ENCODE peak calls at places on chromosome 13, in ten cellular contexts. One of them, this sample, is unnamed.

GRCh38 chr13:26560456-26560855 is 3.0 kb downstream of the WASF3 start:
- DNase-seq in HS-27A: no peak
- DNase-seq in NCI-H2081: no peak
- DNase-seq in mesenteric fat pad: no peak
- DNase-seq in EH: no peak
- DNase-seq in thoracic aorta: no peak
- DNase-seq in cardiac muscle cell: no peak
- DNase-seq in activated CD4-positive, alpha-beta T cell treated with anti-CD3 and anti-CD28 coated beads, Interleukin-2, amount 10 ng/mL, durations not matched to agents 7 days and 5 days: no peak
- DNase-seq in hepatic stellate cell: no peak
- DNase-seq in HFFc6: no peak
- DNase-seq in this sample: no peak

GRCh38 chr13:93116809-93117208 is 109.8 kb upstream of the GPC6 start:
- DNase-seq in HS-27A: no peak
- DNase-seq in NCI-H2081: peak
- DNase-seq in mesenteric fat pad: no peak
- DNase-seq in EH: no peak
- DNase-seq in thoracic aorta: no peak
- DNase-seq in cardiac muscle cell: no peak
- DNase-seq in activated CD4-positive, alpha-beta T cell treated with anti-CD3 and anti-CD28 coated beads, Interleukin-2, amount 10 ng/mL, durations not matched to agents 7 days and 5 days: no peak
- DNase-seq in hepatic stellate cell: no peak
- DNase-seq in HFFc6: no peak
- DNase-seq in this sample: no peak

GRCh38 chr13:27131906-27132305 is 39.7 kb downstream of the USP12 start:
- DNase-seq in HS-27A: no peak
- DNase-seq in NCI-H2081: no peak
- DNase-seq in mesenteric fat pad: no peak
- DNase-seq in EH: no peak
- DNase-seq in thoracic aorta: no peak
- DNase-seq in cardiac muscle cell: no peak
- DNase-seq in activated CD4-positive, alpha-beta T cell treated with anti-CD3 and anti-CD28 coated beads, Interleukin-2, amount 10 ng/mL, durations not matched to agents 7 days and 5 days: no peak
- DNase-seq in hepatic stellate cell: no peak
- DNase-seq in HFFc6: no peak
- DNase-seq in this sample: no peak

GRCh38 chr13:51924756-51925544 is 63.2 kb downstream of the CCDC70 start:
- DNase-seq in HS-27A: no peak
- DNase-seq in NCI-H2081: no peak
- DNase-seq in mesenteric fat pad: no peak
- DNase-seq in EH: no peak
- DNase-seq in thoracic aorta: no peak
- DNase-seq in cardiac muscle cell: no peak
- DNase-seq in activated CD4-positive, alpha-beta T cell treated with anti-CD3 and anti-CD28 coated beads, Interleukin-2, amount 10 ng/mL, durations not matched to agents 7 days and 5 days: no peak
- DNase-seq in hepatic stellate cell: no peak
- DNase-seq in HFFc6: no peak
- DNase-seq in this sample: no peak

GRCh38 chr13:113974304-113975281 is 717 bp upstream of the C13orf46 start:
- DNase-seq in HS-27A: no peak
- DNase-seq in NCI-H2081: no peak
- DNase-seq in mesenteric fat pad: no peak
- DNase-seq in EH: no peak
- DNase-seq in thoracic aorta: peak
- DNase-seq in cardiac muscle cell: no peak
- DNase-seq in activated CD4-positive, alpha-beta T cell treated with anti-CD3 and anti-CD28 coated beads, Interleukin-2, amount 10 ng/mL, durations not matched to agents 7 days and 5 days: no peak
- DNase-seq in hepatic stellate cell: no peak
- DNase-seq in HFFc6: no peak
- DNase-seq in this sample: no peak

GRCh38 chr13:41668130-41668757 is 210.9 kb downstream of the RGCC start:
- DNase-seq in HS-27A: peak
- DNase-seq in NCI-H2081: peak
- DNase-seq in mesenteric fat pad: no peak
- DNase-seq in EH: peak
- DNase-seq in thoracic aorta: no peak
- DNase-seq in cardiac muscle cell: peak
- DNase-seq in activated CD4-positive, alpha-beta T cell treated with anti-CD3 and anti-CD28 coated beads, Interleukin-2, amount 10 ng/mL, durations not matched to agents 7 days and 5 days: peak
- DNase-seq in hepatic stellate cell: peak
- DNase-seq in HFFc6: peak
- DNase-seq in this sample: peak

GRCh38 chr13:65917731-65918130 is 1312.4 kb downstream of the PCDH9 start:
- DNase-seq in HS-27A: no peak
- DNase-seq in NCI-H2081: no peak
- DNase-seq in mesenteric fat pad: no peak
- DNase-seq in EH: peak
- DNase-seq in thoracic aorta: no peak
- DNase-seq in cardiac muscle cell: no peak
- DNase-seq in activated CD4-positive, alpha-beta T cell treated with anti-CD3 and anti-CD28 coated beads, Interleukin-2, amount 10 ng/mL, durations not matched to agents 7 days and 5 days: no peak
- DNase-seq in hepatic stellate cell: no peak
- DNase-seq in HFFc6: no peak
- DNase-seq in this sample: no peak

GRCh38 chr13:47399599-47399998 is 502.7 kb upstream of the HTR2A start:
- DNase-seq in HS-27A: no peak
- DNase-seq in NCI-H2081: no peak
- DNase-seq in mesenteric fat pad: no peak
- DNase-seq in EH: no peak
- DNase-seq in thoracic aorta: no peak
- DNase-seq in cardiac muscle cell: no peak
- DNase-seq in activated CD4-positive, alpha-beta T cell treated with anti-CD3 and anti-CD28 coated beads, Interleukin-2, amount 10 ng/mL, durations not matched to agents 7 days and 5 days: no peak
- DNase-seq in hepatic stellate cell: no peak
- DNase-seq in HFFc6: no peak
- DNase-seq in this sample: no peak

GRCh38 chr13:41310963-41311606 is at the start of gene NAA16:
- DNase-seq in HS-27A: peak
- DNase-seq in NCI-H2081: peak
- DNase-seq in mesenteric fat pad: peak
- DNase-seq in EH: peak
- DNase-seq in thoracic aorta: peak
- DNase-seq in cardiac muscle cell: peak
- DNase-seq in activated CD4-positive, alpha-beta T cell treated with anti-CD3 and anti-CD28 coated beads, Interleukin-2, amount 10 ng/mL, durations not matched to agents 7 days and 5 days: peak
- DNase-seq in hepatic stellate cell: peak
- DNase-seq in HFFc6: peak
- DNase-seq in this sample: peak

GRCh38 chr13:27035892-27036235 is 135.7 kb downstream of the USP12 start:
- DNase-seq in HS-27A: no peak
- DNase-seq in NCI-H2081: no peak
- DNase-seq in mesenteric fat pad: peak
- DNase-seq in EH: no peak
- DNase-seq in thoracic aorta: no peak
- DNase-seq in cardiac muscle cell: peak
- DNase-seq in activated CD4-positive, alpha-beta T cell treated with anti-CD3 and anti-CD28 coated beads, Interleukin-2, amount 10 ng/mL, durations not matched to agents 7 days and 5 days: no peak
- DNase-seq in hepatic stellate cell: no peak
- DNase-seq in HFFc6: no peak
- DNase-seq in this sample: no peak

GRCh38 chr13:36998624-36999041 is 507 bp downstream of the ALG5 start:
- DNase-seq in HS-27A: no peak
- DNase-seq in NCI-H2081: no peak
- DNase-seq in mesenteric fat pad: no peak
- DNase-seq in EH: peak
- DNase-seq in thoracic aorta: no peak
- DNase-seq in cardiac muscle cell: peak
- DNase-seq in activated CD4-positive, alpha-beta T cell treated with anti-CD3 and anti-CD28 coated beads, Interleukin-2, amount 10 ng/mL, durations not matched to agents 7 days and 5 days: peak
- DNase-seq in hepatic stellate cell: no peak
- DNase-seq in HFFc6: no peak
- DNase-seq in this sample: peak

GRCh38 chr13:93284056-93284455 is 57.4 kb downstream of the GPC6 start:
- DNase-seq in HS-27A: no peak
- DNase-seq in NCI-H2081: no peak
- DNase-seq in mesenteric fat pad: no peak
- DNase-seq in EH: no peak
- DNase-seq in thoracic aorta: no peak
- DNase-seq in cardiac muscle cell: no peak
- DNase-seq in activated CD4-positive, alpha-beta T cell treated with anti-CD3 and anti-CD28 coated beads, Interleukin-2, amount 10 ng/mL, durations not matched to agents 7 days and 5 days: no peak
- DNase-seq in hepatic stellate cell: no peak
- DNase-seq in HFFc6: no peak
- DNase-seq in this sample: no peak

GRCh38 chr13:25927966-25928365 is 123.8 kb downstream of the SHISA2 start:
- DNase-seq in HS-27A: no peak
- DNase-seq in NCI-H2081: no peak
- DNase-seq in mesenteric fat pad: no peak
- DNase-seq in EH: no peak
- DNase-seq in thoracic aorta: no peak
- DNase-seq in cardiac muscle cell: no peak
- DNase-seq in activated CD4-positive, alpha-beta T cell treated with anti-CD3 and anti-CD28 coated beads, Interleukin-2, amount 10 ng/mL, durations not matched to agents 7 days and 5 days: no peak
- DNase-seq in hepatic stellate cell: no peak
- DNase-seq in HFFc6: no peak
- DNase-seq in this sample: no peak

GRCh38 chr13:72023895-72024294 is 156.9 kb upstream of the DACH1 start:
- DNase-seq in HS-27A: no peak
- DNase-seq in NCI-H2081: peak
- DNase-seq in mesenteric fat pad: no peak
- DNase-seq in EH: no peak
- DNase-seq in thoracic aorta: no peak
- DNase-seq in cardiac muscle cell: no peak
- DNase-seq in activated CD4-positive, alpha-beta T cell treated with anti-CD3 and anti-CD28 coated beads, Interleukin-2, amount 10 ng/mL, durations not matched to agents 7 days and 5 days: no peak
- DNase-seq in hepatic stellate cell: no peak
- DNase-seq in HFFc6: no peak
- DNase-seq in this sample: no peak

GRCh38 chr13:45718063-45718462 is 15.9 kb downstream of the CBY2 start:
- DNase-seq in HS-27A: no peak
- DNase-seq in NCI-H2081: no peak
- DNase-seq in mesenteric fat pad: no peak
- DNase-seq in EH: peak
- DNase-seq in thoracic aorta: no peak
- DNase-seq in cardiac muscle cell: peak
- DNase-seq in activated CD4-positive, alpha-beta T cell treated with anti-CD3 and anti-CD28 coated beads, Interleukin-2, amount 10 ng/mL, durations not matched to agents 7 days and 5 days: no peak
- DNase-seq in hepatic stellate cell: no peak
- DNase-seq in HFFc6: peak
- DNase-seq in this sample: no peak

GRCh38 chr13:20798027-20798426 is 24.3 kb upstream of the EEF1AKMT1 start:
- DNase-seq in HS-27A: no peak
- DNase-seq in NCI-H2081: no peak
- DNase-seq in mesenteric fat pad: no peak
- DNase-seq in EH: no peak
- DNase-seq in thoracic aorta: no peak
- DNase-seq in cardiac muscle cell: no peak
- DNase-seq in activated CD4-positive, alpha-beta T cell treated with anti-CD3 and anti-CD28 coated beads, Interleukin-2, amount 10 ng/mL, durations not matched to agents 7 days and 5 days: no peak
- DNase-seq in hepatic stellate cell: no peak
- DNase-seq in HFFc6: no peak
- DNase-seq in this sample: no peak

GRCh38 chr13:97028441-97029299 is 34.4 kb upstream of the OXGR1 start:
- DNase-seq in HS-27A: no peak
- DNase-seq in NCI-H2081: peak
- DNase-seq in mesenteric fat pad: no peak
- DNase-seq in EH: peak
- DNase-seq in thoracic aorta: no peak
- DNase-seq in cardiac muscle cell: peak
- DNase-seq in activated CD4-positive, alpha-beta T cell treated with anti-CD3 and anti-CD28 coated beads, Interleukin-2, amount 10 ng/mL, durations not matched to agents 7 days and 5 days: peak
- DNase-seq in hepatic stellate cell: peak
- DNase-seq in HFFc6: peak
- DNase-seq in this sample: peak

GRCh38 chr13:59728896-59729545 is 434.7 kb downstream of the DIAPH3 start:
- DNase-seq in HS-27A: no peak
- DNase-seq in NCI-H2081: no peak
- DNase-seq in mesenteric fat pad: no peak
- DNase-seq in EH: peak
- DNase-seq in thoracic aorta: no peak
- DNase-seq in cardiac muscle cell: no peak
- DNase-seq in activated CD4-positive, alpha-beta T cell treated with anti-CD3 and anti-CD28 coated beads, Interleukin-2, amount 10 ng/mL, durations not matched to agents 7 days and 5 days: no peak
- DNase-seq in hepatic stellate cell: no peak
- DNase-seq in HFFc6: no peak
- DNase-seq in this sample: no peak

GRCh38 chr13:105638446-105638845 is 897.0 kb downstream of the EFNB2 start:
- DNase-seq in HS-27A: no peak
- DNase-seq in NCI-H2081: no peak
- DNase-seq in mesenteric fat pad: no peak
- DNase-seq in EH: no peak
- DNase-seq in thoracic aorta: no peak
- DNase-seq in cardiac muscle cell: no peak
- DNase-seq in activated CD4-positive, alpha-beta T cell treated with anti-CD3 and anti-CD28 coated beads, Interleukin-2, amount 10 ng/mL, durations not matched to agents 7 days and 5 days: no peak
- DNase-seq in hepatic stellate cell: no peak
- DNase-seq in HFFc6: no peak
- DNase-seq in this sample: no peak

GRCh38 chr13:112351825-112352224 is 24.3 kb upstream of the SPACA7 start:
- DNase-seq in HS-27A: no peak
- DNase-seq in NCI-H2081: no peak
- DNase-seq in mesenteric fat pad: no peak
- DNase-seq in EH: no peak
- DNase-seq in thoracic aorta: no peak
- DNase-seq in cardiac muscle cell: no peak
- DNase-seq in activated CD4-positive, alpha-beta T cell treated with anti-CD3 and anti-CD28 coated beads, Interleukin-2, amount 10 ng/mL, durations not matched to agents 7 days and 5 days: no peak
- DNase-seq in hepatic stellate cell: no peak
- DNase-seq in HFFc6: no peak
- DNase-seq in this sample: no peak

GRCh38 chr13:21237081-21237480 is 60.6 kb downstream of the MRPL57 start:
- DNase-seq in HS-27A: no peak
- DNase-seq in NCI-H2081: no peak
- DNase-seq in mesenteric fat pad: no peak
- DNase-seq in EH: no peak
- DNase-seq in thoracic aorta: no peak
- DNase-seq in cardiac muscle cell: no peak
- DNase-seq in activated CD4-positive, alpha-beta T cell treated with anti-CD3 and anti-CD28 coated beads, Interleukin-2, amount 10 ng/mL, durations not matched to agents 7 days and 5 days: no peak
- DNase-seq in hepatic stellate cell: no peak
- DNase-seq in HFFc6: no peak
- DNase-seq in this sample: no peak

This sample was measured in Peyer's patch.